ENCODE peak calls at places on chromosomes 6 and 20, in eight cellular contexts. One of them, this sample, is unnamed.

GRCh38 chr6:113969888-113970807 is 800 bp downstream of the HDAC2 start:
- DNase-seq in RWPE2: peak; percentile 65
- DNase-seq in iPS DF 6.9: no peak
- DNase-seq in A549: peak; percentile 27
- DNase-seq in astrocyte: peak; percentile 35
- DNase-seq in left ventricle myocardium inferior: peak; percentile 60
- DNase-seq in HepG2: peak; percentile 48
- DNase-seq in body of pancreas: peak; percentile 60
- DNase-seq in this sample: peak; percentile 70

GRCh38 chr6:33160728-33161323 is 31.4 kb downstream of the COL11A2 start:
- DNase-seq in left ventricle myocardium inferior: no peak
- DNase-seq in RWPE2: peak; percentile 37
- DNase-seq in astrocyte: peak; percentile 95
- DNase-seq in iPS DF 6.9: no peak
- DNase-seq in HepG2: no peak
- DNase-seq in A549: peak; percentile 45
- DNase-seq in body of pancreas: peak; percentile 31
- DNase-seq in this sample: peak; percentile 54

GRCh38 chr20:6611911-6612614 is 155.4 kb upstream of the BMP2 start:
- DNase-seq in astrocyte: no peak
- DNase-seq in body of pancreas: no peak
- DNase-seq in HepG2: peak; percentile 21
- DNase-seq in iPS DF 6.9: no peak
- DNase-seq in left ventricle myocardium inferior: no peak
- DNase-seq in A549: no peak
- DNase-seq in RWPE2: no peak
- DNase-seq in this sample: no peak

GRCh38 chr6:21942910-21943309 is 349.4 kb downstream of the SOX4 start:
- DNase-seq in left ventricle myocardium inferior: no peak
- DNase-seq in iPS DF 6.9: no peak
- DNase-seq in body of pancreas: no peak
- DNase-seq in astrocyte: peak; percentile 69
- DNase-seq in A549: no peak
- DNase-seq in HepG2: no peak
- DNase-seq in RWPE2: no peak
- DNase-seq in this sample: no peak

GRCh38 chr6:71486466-71486865 is 197.9 kb downstream of the OGFRL1 start:
- DNase-seq in body of pancreas: no peak
- DNase-seq in RWPE2: no peak
- DNase-seq in left ventricle myocardium inferior: no peak
- DNase-seq in HepG2: no peak
- DNase-seq in astrocyte: peak; percentile 64
- DNase-seq in A549: no peak
- DNase-seq in iPS DF 6.9: no peak
- DNase-seq in this sample: no peak

GRCh38 chr20:62929051-62929538 is 2.8 kb upstream of the DIDO1 start:
- DNase-seq in body of pancreas: peak; percentile 82
- DNase-seq in astrocyte: no peak
- DNase-seq in HepG2: peak; percentile 50
- DNase-seq in left ventricle myocardium inferior: peak; percentile 77
- DNase-seq in A549: no peak
- DNase-seq in iPS DF 6.9: no peak
- DNase-seq in RWPE2: peak; percentile 94
- DNase-seq in this sample: peak; percentile 80

GRCh38 chr6:145315982-145316600 is 419.2 kb downstream of the EPM2A start:
- DNase-seq in RWPE2: no peak
- DNase-seq in HepG2: no peak
- DNase-seq in iPS DF 6.9: no peak
- DNase-seq in left ventricle myocardium inferior: no peak
- DNase-seq in body of pancreas: no peak
- DNase-seq in A549: no peak
- DNase-seq in astrocyte: no peak
- DNase-seq in this sample: no peak

GRCh38 chr6:35610830-35611229 is 77.9 kb downstream of the FKBP5 start:
- DNase-seq in HepG2: no peak
- DNase-seq in A549: no peak
- DNase-seq in astrocyte: no peak
- DNase-seq in RWPE2: no peak
- DNase-seq in body of pancreas: peak; percentile 30
- DNase-seq in left ventricle myocardium inferior: no peak
- DNase-seq in iPS DF 6.9: no peak
- DNase-seq in this sample: no peak

GRCh38 chr6:20497200-20497820 is 36.9 kb upstream of the CDKAL1 start:
- DNase-seq in astrocyte: peak; percentile 93
- DNase-seq in RWPE2: no peak
- DNase-seq in body of pancreas: no peak
- DNase-seq in left ventricle myocardium inferior: no peak
- DNase-seq in iPS DF 6.9: no peak
- DNase-seq in HepG2: no peak
- DNase-seq in A549: no peak
- DNase-seq in this sample: no peak

GRCh38 chr6:33197431-33198048 is 2.9 kb downstream of the RXRB start:
- DNase-seq in RWPE2: no peak
- DNase-seq in A549: peak; percentile 68
- DNase-seq in body of pancreas: peak; percentile 69
- DNase-seq in HepG2: peak; percentile 80
- DNase-seq in astrocyte: peak; percentile 48
- DNase-seq in iPS DF 6.9: no peak
- DNase-seq in left ventricle myocardium inferior: no peak
- DNase-seq in this sample: peak; percentile 78

GRCh38 chr6:6556738-6557503 is 31.6 kb upstream of the LY86 start:
- DNase-seq in HepG2: peak; percentile 53
- DNase-seq in body of pancreas: peak; percentile 62
- DNase-seq in iPS DF 6.9: peak; percentile 29
- DNase-seq in left ventricle myocardium inferior: peak; percentile 36
- DNase-seq in RWPE2: no peak
- DNase-seq in astrocyte: no peak
- DNase-seq in A549: peak; percentile 31
- DNase-seq in this sample: peak; percentile 43

GRCh38 chr20:17995967-17996819 is 27.4 kb downstream of the MGME1 start:
- DNase-seq in body of pancreas: peak; percentile 22
- DNase-seq in astrocyte: peak; percentile 47
- DNase-seq in iPS DF 6.9: no peak
- DNase-seq in RWPE2: no peak
- DNase-seq in HepG2: peak; percentile 70
- DNase-seq in left ventricle myocardium inferior: no peak
- DNase-seq in A549: peak; percentile 58
- DNase-seq in this sample: peak; percentile 57

GRCh38 chr20:36147707-36148106 is 6.8 kb upstream of the EPB41L1 start:
- DNase-seq in astrocyte: peak; percentile 41
- DNase-seq in iPS DF 6.9: no peak
- DNase-seq in body of pancreas: peak; percentile 29
- DNase-seq in RWPE2: no peak
- DNase-seq in A549: no peak
- DNase-seq in HepG2: no peak
- DNase-seq in left ventricle myocardium inferior: no peak
- DNase-seq in this sample: no peak

GRCh38 chr6:137740967-137741761 is 125.9 kb upstream of the TNFAIP3 start:
- DNase-seq in astrocyte: no peak
- DNase-seq in HepG2: no peak
- DNase-seq in left ventricle myocardium inferior: no peak
- DNase-seq in iPS DF 6.9: no peak
- DNase-seq in A549: no peak
- DNase-seq in RWPE2: no peak
- DNase-seq in body of pancreas: no peak
- DNase-seq in this sample: peak; percentile 37

GRCh38 chr6:87237804-87238203 is 82.4 kb downstream of the ZNF292 start:
- DNase-seq in left ventricle myocardium inferior: no peak
- DNase-seq in iPS DF 6.9: no peak
- DNase-seq in A549: peak; percentile 4
- DNase-seq in astrocyte: peak; percentile 16
- DNase-seq in HepG2: peak; percentile 9
- DNase-seq in body of pancreas: no peak
- DNase-seq in RWPE2: no peak
- DNase-seq in this sample: peak; percentile 33

GRCh38 chr6:110493253-110493800 is 16.9 kb upstream of the SLC22A16 start:
- DNase-seq in iPS DF 6.9: no peak
- DNase-seq in astrocyte: no peak
- DNase-seq in body of pancreas: no peak
- DNase-seq in left ventricle myocardium inferior: no peak
- DNase-seq in RWPE2: no peak
- DNase-seq in HepG2: no peak
- DNase-seq in A549: no peak
- DNase-seq in this sample: no peak

GRCh38 chr6:119545245-119545644 is 195.7 kb upstream of the MAN1A1 start:
- DNase-seq in A549: no peak
- DNase-seq in body of pancreas: no peak
- DNase-seq in astrocyte: no peak
- DNase-seq in left ventricle myocardium inferior: no peak
- DNase-seq in HepG2: no peak
- DNase-seq in iPS DF 6.9: no peak
- DNase-seq in RWPE2: no peak
- DNase-seq in this sample: no peak

GRCh38 chr6:112033824-112034223 is 20.1 kb upstream of the CCN6 start:
- DNase-seq in iPS DF 6.9: no peak
- DNase-seq in body of pancreas: no peak
- DNase-seq in left ventricle myocardium inferior: no peak
- DNase-seq in RWPE2: no peak
- DNase-seq in A549: no peak
- DNase-seq in HepG2: no peak
- DNase-seq in astrocyte: no peak
- DNase-seq in this sample: no peak

GRCh38 chr6:34274129-34274528 is 25.3 kb upstream of the SMIM29 start:
- DNase-seq in A549: no peak
- DNase-seq in HepG2: peak; percentile 36
- DNase-seq in left ventricle myocardium inferior: no peak
- DNase-seq in body of pancreas: no peak
- DNase-seq in iPS DF 6.9: no peak
- DNase-seq in astrocyte: no peak
- DNase-seq in RWPE2: no peak
- DNase-seq in this sample: no peak

GRCh38 chr6:39685486-39685826 is 39.8 kb downstream of the KIF6 start:
- DNase-seq in astrocyte: no peak
- DNase-seq in RWPE2: no peak
- DNase-seq in iPS DF 6.9: no peak
- DNase-seq in left ventricle myocardium inferior: no peak
- DNase-seq in HepG2: no peak
- DNase-seq in body of pancreas: no peak
- DNase-seq in A549: no peak
- DNase-seq in this sample: no peak

GRCh38 chr6:37038297-37039198 is 33.1 kb downstream of the FGD2 start:
- DNase-seq in iPS DF 6.9: no peak
- DNase-seq in RWPE2: no peak
- DNase-seq in body of pancreas: peak; percentile 95
- DNase-seq in HepG2: no peak
- DNase-seq in left ventricle myocardium inferior: peak; percentile 64
- DNase-seq in A549: no peak
- DNase-seq in astrocyte: peak; percentile 18
- DNase-seq in this sample: no peak

GRCh38 chr20:53940883-53941546 is 129.4 kb downstream of the BCAS1 start:
- DNase-seq in HepG2: no peak
- DNase-seq in astrocyte: peak; percentile 96
- DNase-seq in iPS DF 6.9: no peak
- DNase-seq in body of pancreas: no peak
- DNase-seq in RWPE2: no peak
- DNase-seq in A549: peak; percentile 81
- DNase-seq in left ventricle myocardium inferior: peak; percentile 37
- DNase-seq in this sample: peak; percentile 51

DNA sequence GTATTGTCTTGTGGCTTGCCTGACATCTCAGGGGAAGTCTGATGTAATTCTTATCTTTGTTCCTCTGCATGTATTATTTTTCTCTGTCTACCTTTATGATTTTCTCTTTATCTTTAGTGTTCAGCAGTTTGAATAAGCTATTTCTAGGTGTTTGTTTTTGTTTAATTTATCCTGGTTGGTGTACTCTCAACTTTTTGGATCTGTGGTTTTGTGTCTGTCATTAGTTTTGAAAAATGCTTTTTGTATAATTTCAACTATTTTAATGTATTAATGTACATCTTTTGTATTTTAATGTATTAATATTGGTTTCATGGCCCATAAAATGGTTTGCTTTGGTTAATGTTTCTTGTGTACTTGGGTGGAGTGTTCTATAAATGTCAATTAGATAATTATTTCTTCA is 15.9 kb upstream of the APCDD1L start:
- DNase-seq in HepG2: no peak
- DNase-seq in A549: no peak
- DNase-seq in astrocyte: no peak
- DNase-seq in iPS DF 6.9: no peak
- DNase-seq in RWPE2: no peak
- DNase-seq in left ventricle myocardium inferior: no peak
- DNase-seq in body of pancreas: no peak
- DNase-seq in this sample: no peak
- H3K9me3 ChIP-seq in HepG2: peaks cover 25% of the 10 kb centered on the region
- H3K9me3 ChIP-seq in A549: peaks cover 54% of the 10 kb centered on the region
- H3K9me3 ChIP-seq in astrocyte: peaks cover 2% of the 10 kb centered on the region
- H3K9me3 ChIP-seq in iPS DF 6.9: no peaks in the 10 kb centered on the region
- H3K9me3 ChIP-seq in RWPE2: peaks cover 22% of the 10 kb centered on the region
- H3K9me3 ChIP-seq in left ventricle myocardium inferior: peaks cover 71% of the 10 kb centered on the region
- H3K9me3 ChIP-seq in body of pancreas: no peaks in the 10 kb centered on the region
- H3K9me3 ChIP-seq in this sample: no peaks in the 10 kb centered on the region

GRCh38 chr20:51303731-51304670 is 238.5 kb downstream of the NFATC2 start:
- DNase-seq in astrocyte: no peak
- DNase-seq in left ventricle myocardium inferior: no peak
- DNase-seq in iPS DF 6.9: no peak
- DNase-seq in A549: no peak
- DNase-seq in RWPE2: no peak
- DNase-seq in HepG2: no peak
- DNase-seq in body of pancreas: no peak
- DNase-seq in this sample: no peak
- H3K9me3 ChIP-seq in astrocyte: peaks cover 16% of the 10 kb centered on the region
- H3K9me3 ChIP-seq in left ventricle myocardium inferior: peaks cover 35% of the 10 kb centered on the region
- H3K9me3 ChIP-seq in iPS DF 6.9: peaks cover 6% of the 10 kb centered on the region
- H3K9me3 ChIP-seq in A549: peaks cover 9% of the 10 kb centered on the region
- H3K9me3 ChIP-seq in RWPE2: peaks cover 5% of the 10 kb centered on the region
- H3K9me3 ChIP-seq in HepG2: peaks cover 13% of the 10 kb centered on the region
- H3K9me3 ChIP-seq in body of pancreas: no peaks in the 10 kb centered on the region
- H3K9me3 ChIP-seq in this sample: no peaks in the 10 kb centered on the region

GRCh38 chr6:28188111-28188979 is 36.7 kb upstream of the ZSCAN9 start:
- DNase-seq in iPS DF 6.9: no peak
- DNase-seq in astrocyte: no peak
- DNase-seq in HepG2: no peak
- DNase-seq in A549: no peak
- DNase-seq in body of pancreas: no peak
- DNase-seq in RWPE2: no peak
- DNase-seq in left ventricle myocardium inferior: no peak
- DNase-seq in this sample: no peak
- H3K9me3 ChIP-seq in iPS DF 6.9: peaks cover 4% of the 10 kb centered on the region
- H3K9me3 ChIP-seq in astrocyte: peaks cover 21% of the 10 kb centered on the region
- H3K9me3 ChIP-seq in HepG2: no peaks in the 10 kb centered on the region
- H3K9me3 ChIP-seq in A549: peaks cover 38% of the 10 kb centered on the region
- H3K9me3 ChIP-seq in body of pancreas: no peaks in the 10 kb centered on the region
- H3K9me3 ChIP-seq in RWPE2: peaks cover 21% of the 10 kb centered on the region
- H3K9me3 ChIP-seq in left ventricle myocardium inferior: peaks cover 100% of the 10 kb centered on the region
- H3K9me3 ChIP-seq in this sample: peaks cover 1% of the 10 kb centered on the region

DNA sequence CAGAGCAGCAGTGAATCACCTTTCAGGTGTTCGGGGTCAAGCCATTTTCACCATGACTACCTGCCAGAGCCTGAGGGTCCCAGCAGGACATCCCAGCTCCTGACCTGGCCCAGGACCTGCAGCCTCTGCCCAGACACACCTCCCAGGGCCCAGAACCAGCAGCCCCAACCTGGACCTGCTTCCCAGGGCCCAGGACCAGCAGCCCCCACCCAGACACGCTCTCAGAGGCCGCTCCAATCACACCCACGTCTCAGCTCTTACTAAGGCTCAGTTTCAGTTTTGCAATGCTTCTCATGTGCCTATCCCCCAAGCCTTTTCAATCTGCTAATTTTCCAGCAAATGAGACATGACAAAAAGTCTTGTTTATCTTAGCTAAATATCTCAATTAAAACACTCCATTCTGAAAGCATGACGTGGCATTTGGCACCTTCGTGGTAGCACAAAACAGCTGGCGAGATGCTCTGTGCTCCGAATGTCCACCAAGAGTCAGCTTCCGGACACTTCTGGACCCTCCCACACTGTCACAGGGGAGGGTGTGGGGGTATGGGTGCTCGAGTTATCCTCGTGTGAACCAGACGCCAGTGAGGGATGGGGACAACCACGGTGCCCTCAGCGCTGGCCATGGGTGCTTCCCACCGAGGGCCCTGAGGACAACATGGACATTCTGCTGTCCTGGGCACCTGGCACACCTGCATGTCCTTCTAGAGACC is 253.2 kb downstream of the DLL1 start:
- DNase-seq in HepG2: no peak
- DNase-seq in left ventricle myocardium inferior: no peak
- DNase-seq in iPS DF 6.9: no peak
- DNase-seq in astrocyte: no peak
- DNase-seq in body of pancreas: peak; percentile 11
- DNase-seq in RWPE2: peak; percentile 36
- DNase-seq in A549: no peak
- DNase-seq in this sample: peak; percentile 8
- H3K9me3 ChIP-seq in HepG2: peaks cover 6% of the 10 kb centered on the region
- H3K9me3 ChIP-seq in left ventricle myocardium inferior: peaks cover 8% of the 10 kb centered on the region
- H3K9me3 ChIP-seq in iPS DF 6.9: no peaks in the 10 kb centered on the region
- H3K9me3 ChIP-seq in astrocyte: peaks cover 10% of the 10 kb centered on the region
- H3K9me3 ChIP-seq in body of pancreas: no peaks in the 10 kb centered on the region
- H3K9me3 ChIP-seq in RWPE2: no peaks in the 10 kb centered on the region
- H3K9me3 ChIP-seq in A549: no peaks in the 10 kb centered on the region
- H3K9me3 ChIP-seq in this sample: no peaks in the 10 kb centered on the region